ENCODE peak calls at places on chromosome 12, in nine cellular contexts. G is endothelial cell of umbilical vein, N is GM23248, I is fibroblast of lung, C is neural progenitor cell, H is PC-3, W is HCT116, D is A673, B is astrocyte. T is an unnamed sample. For H3K9me3, the result is how much of the 10 kb centered on the place peaks cover.

GRCh38 chr12:8655421-8655820 is 7.2 kb downstream of the MFAP5 start:
- DNase-seq in G (no peak), D (no peak), B (no peak), W (no peak), N (no peak), H (no peak), C (no peak), I (no peak), T (no peak)

GRCh38 chr12:131004166-131004565 is 50.5 kb downstream of the ADGRD1 start:
- DNase-seq in W (no peak), B (no peak), G (no peak), I (no peak), H (no peak), C (no peak), D (no peak), N (no peak), T (no peak)

GRCh38 chr12:56628671-56629458 is 1.3 kb downstream of the BAZ2A start:
- DNase-seq in I (peak), W (no peak), D (peak), N (peak), G (peak), C (peak), H (peak), B (peak), T (no peak)

GRCh38 chr12:107514887-107515445 is 170.6 kb upstream of the PWP1 start:
- DNase-seq in N (peak), D (no peak), H (peak), C (no peak), G (no peak), B (no peak), I (peak), W (no peak), T (peak)

GRCh38 chr12:68934392-68934791 is 1.4 kb upstream of the CPM start:
- DNase-seq in N (no peak), C (no peak), G (no peak), D (no peak), W (no peak), I (no peak), H (no peak), B (no peak), T (no peak)

GRCh38 chr12:3789838-3790237 is 36.9 kb upstream of the CRACR2A start:
- DNase-seq in I (no peak), W (no peak), H (no peak), B (no peak), G (no peak), N (no peak), D (no peak), C (no peak), T (no peak)

GRCh38 chr12:44835641-44836379 is 40.3 kb downstream of the NELL2 start:
- DNase-seq in G (no peak), W (no peak), D (peak), C (no peak), I (peak), N (peak), B (peak), H (no peak), T (no peak)

GRCh38 chr12:21987786-21988185 is 46.6 kb upstream of the ABCC9 start:
- DNase-seq in G (no peak), W (no peak), D (no peak), H (no peak), N (no peak), C (peak), I (no peak), B (no peak), T (no peak)

GRCh38 chr12:65936529-65936911 is 112.2 kb downstream of the HMGA2 start:
- DNase-seq in N (no peak), B (no peak), D (no peak), C (no peak), W (no peak), I (no peak), H (no peak), G (no peak), T (no peak)

GRCh38 chr12:113347-113746 is 46.8 kb downstream of the IQSEC3 start:
- DNase-seq in H (peak), B (no peak), I (no peak), N (no peak), D (no peak), G (no peak), C (no peak), W (peak), T (no peak)

GRCh38 chr12:121992059-121992879 is 29.4 kb upstream of the BCL7A start:
- DNase-seq in D (no peak), C (no peak), I (peak), N (peak), H (peak), G (peak), W (no peak), B (peak), T (peak)

GRCh38 chr12:70122804-70123203 is 120.4 kb upstream of the CNOT2 start:
- DNase-seq in W (no peak), N (no peak), G (no peak), C (no peak), H (no peak), D (no peak), B (no peak), I (no peak), T (no peak)

GRCh38 chr12:127334924-127335644 is 931.9 kb upstream of the TMEM132C start:
- DNase-seq in B (no peak), W (no peak), G (no peak), N (no peak), H (no peak), I (no peak), C (no peak), D (no peak), T (no peak)

GRCh38 chr12:75611041-75611440 is 99.6 kb upstream of the KRR1 start:
- DNase-seq in C (no peak), N (no peak), B (no peak), H (no peak), D (peak), G (no peak), W (no peak), I (no peak), T (no peak)

GRCh38 chr12:30278401-30278800 is 417.3 kb downstream of the IPO8 start:
- DNase-seq in W (no peak), G (no peak), H (no peak), I (no peak), N (no peak), D (no peak), C (no peak), B (no peak), T (no peak)

GRCh38 chr12:54578778-54579177 is 9.7 kb downstream of the PPP1R1A start:
- DNase-seq in N (no peak), C (no peak), W (no peak), G (no peak), B (no peak), I (no peak), H (no peak), D (no peak), T (no peak)

GRCh38 chr12:55687746-55688145 is 20.0 kb downstream of the ITGA7 start:
- DNase-seq in C (no peak), W (no peak), I (peak), N (no peak), G (no peak), B (no peak), D (no peak), H (no peak), T (no peak)

GRCh38 chr12:12376636-12377448 is 20.0 kb downstream of the BORCS5 start:
- DNase-seq in H (peak), D (peak), I (peak), W (peak), G (peak), B (peak), N (peak), C (peak), T (peak)

GRCh38 chr12:42846782-42847181 is 257.2 kb upstream of the PRICKLE1 start:
- DNase-seq in D (no peak), C (no peak), G (no peak), I (no peak), H (no peak), W (no peak), B (no peak), N (peak), T (no peak)

GRCh38 chr12:18422849-18423248 is 161.5 kb downstream of the PIK3C2G start:
- DNase-seq in D (no peak), N (peak), B (peak), G (no peak), C (no peak), W (no peak), H (no peak), I (peak), T (no peak)

GRCh38 chr12:104957388-104958008 is 592 bp downstream of the SLC41A2 start:
- DNase-seq in N (peak), I (no peak), B (no peak), H (peak), C (no peak), D (no peak), W (no peak), G (peak), T (peak)

GRCh38 chr12:116472193-116472592 is 87.0 kb upstream of the MAP1LC3B2 start:
- DNase-seq in I (no peak), G (no peak), N (no peak), B (no peak), W (no peak), C (no peak), D (no peak), H (no peak), T (no peak)

GRCh38 chr12:108234155-108234554 is 105.0 kb downstream of the CMKLR1 start:
- DNase-seq in D (peak), N (peak), G (peak), I (peak), C (no peak), W (no peak), H (no peak), B (no peak), T (no peak)

GRCh38 chr12:107580750-107581529 is 104.7 kb upstream of the PWP1 start:
- DNase-seq in I (peak), G (no peak), D (no peak), N (peak), B (no peak), W (no peak), H (no peak), C (peak), T (no peak)

GRCh38 chr12:124817076-124818000 is 46.3 kb downstream of the SCARB1 start:
- DNase-seq in D (no peak), G (no peak), W (no peak), B (no peak), H (no peak), N (no peak), I (no peak), C (no peak), T (no peak)

GRCh38 chr12:124744273-124744640 is 119.4 kb downstream of the SCARB1 start:
- DNase-seq in W (no peak), D (no peak), I (no peak), N (no peak), H (no peak), C (no peak), G (no peak), B (no peak), T (no peak)

GRCh38 chr12:109650808-109651207 is 62.8 kb upstream of the FAM222A start:
- DNase-seq in G (no peak), I (no peak), D (no peak), C (no peak), H (no peak), B (no peak), N (no peak), W (no peak), T (no peak)

GRCh38 chr12:98371419-98371818 is 144.0 kb upstream of the TMPO start:
- DNase-seq in H (no peak), I (peak), G (peak), N (no peak), D (peak), B (peak), C (no peak), W (no peak), T (no peak)

GRCh38 chr12:54300267-54300731 is 516 bp downstream of the NFE2 start:
- DNase-seq in H (no peak), B (no peak), C (no peak), W (no peak), G (no peak), D (no peak), I (no peak), N (no peak), T (no peak)

GRCh38 chr12:19575307-19576243 is 136.3 kb downstream of the AEBP2 start:
- DNase-seq in H (peak), G (peak), D (peak), W (peak), C (no peak), I (peak), N (peak), B (peak), T (peak)

GRCh38 chr12:57756406-57757341 is 1.8 kb downstream of the MARCHF9 start:
- DNase-seq in B (no peak), N (no peak), W (no peak), G (no peak), D (no peak), I (no peak), C (peak), H (no peak), T (no peak)

GRCh38 chr12:22333751-22334695 is 484 bp downstream of the ST8SIA1 start:
- DNase-seq in W (no peak), N (no peak), C (peak), I (no peak), H (no peak), B (no peak), D (no peak), G (no peak), T (no peak)

GRCh38 chr12:57621497-57622292 is 10.5 kb downstream of the ARHGEF25 start:
- DNase-seq in I (no peak), H (peak), N (peak), C (peak), D (peak), G (peak), W (peak), B (no peak), T (peak)

GRCh38 chr12:131242741-131243496 is 289.2 kb downstream of the ADGRD1 start:
- DNase-seq in C (peak), B (no peak), W (peak), N (peak), D (peak), I (no peak), G (no peak), H (peak), T (no peak)

GRCh38 chr12:97555547-97556200 is 93.1 kb downstream of the RMST start:
- DNase-seq in H (no peak), G (no peak), D (no peak), I (no peak), W (no peak), N (no peak), C (no peak), B (no peak), T (no peak)

GRCh38 chr12:15996254-15996653 is 85.1 kb downstream of the DERA start:
- DNase-seq in I (peak), B (peak), G (peak), D (peak), W (no peak), C (no peak), N (peak), H (peak), T (no peak)

GRCh38 chr12:121085842-121086353 is 46.8 kb upstream of the P2RX7 start:
- DNase-seq in N (no peak), H (no peak), D (no peak), I (no peak), W (no peak), B (no peak), C (no peak), G (no peak), T (no peak)

GRCh38 chr12:1749019-1749418 is 58.1 kb downstream of the ADIPOR2 start:
- DNase-seq in G (no peak), W (no peak), D (no peak), B (no peak), H (no peak), C (no peak), N (no peak), I (no peak), T (no peak)

GRCh38 chr12:1740161-1740948 is 49.5 kb downstream of the ADIPOR2 start:
- DNase-seq in H (peak), W (no peak), I (no peak), G (no peak), B (no peak), N (no peak), D (no peak), C (no peak), T (no peak)

GRCh38 chr12:1747609-1748008 is 56.7 kb downstream of the ADIPOR2 start:
- DNase-seq in G (no peak), D (no peak), H (no peak), N (peak), I (no peak), B (no peak), W (no peak), C (no peak), T (no peak)

GRCh38 chr12:1741154-1741949 is 50.5 kb downstream of the ADIPOR2 start:
- DNase-seq in W (no peak), G (no peak), H (no peak), B (peak), I (peak), D (no peak), N (peak), C (no peak), T (peak)

GRCh38 chr12:1744932-1745331 is 54.1 kb downstream of the ADIPOR2 start:
- DNase-seq in N (peak), I (peak), G (no peak), W (no peak), D (no peak), C (no peak), H (no peak), B (peak), T (no peak)
- H3K27ac ChIP-seq in N (no peak), I (no peak), G (no peak), W (no peak), D (no peak), C (no peak), H (no peak), B (no peak), T (no peak)

GRCh38 chr12:114678718-114679117 is 5.3 kb downstream of the TBX3 start:
- DNase-seq in B (no peak), H (peak), C (no peak), N (peak), I (no peak), W (no peak), G (no peak), D (no peak), T (no peak)

GRCh38 chr12:114680498-114681148 is 3.4 kb downstream of the TBX3 start:
- DNase-seq in H (peak), N (peak), C (no peak), G (no peak), D (no peak), W (no peak), B (no peak), I (no peak), T (no peak)

GRCh38 chr12:114681149-114681849 is 2.7 kb downstream of the TBX3 start:
- DNase-seq in B (peak), W (no peak), C (no peak), H (peak), N (peak), D (no peak), G (no peak), I (peak), T (no peak)

GRCh38 chr12:114679452-114679875 is 4.5 kb downstream of the TBX3 start:
- DNase-seq in C (peak), I (no peak), W (no peak), N (peak), B (no peak), D (no peak), G (no peak), H (peak), T (no peak)

DNA sequence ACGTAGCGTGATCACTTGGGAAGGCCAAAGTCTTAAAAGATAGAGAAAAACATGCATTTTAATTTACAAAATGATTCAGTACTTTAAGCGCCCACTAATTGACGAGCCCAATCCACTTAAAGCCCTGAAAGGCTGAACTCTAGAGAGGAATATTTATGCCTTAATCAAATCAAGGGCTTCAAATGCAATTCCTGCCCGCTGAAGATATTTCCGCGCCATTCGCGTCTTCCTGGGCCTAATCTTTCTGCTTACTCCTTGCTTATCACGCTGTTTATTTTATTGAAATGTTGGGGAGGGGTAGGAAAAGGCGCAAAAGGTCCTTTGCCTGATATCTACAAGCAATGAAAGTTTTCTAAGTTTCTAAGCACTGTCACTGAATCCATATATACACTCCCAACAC is 4.0 kb downstream of the TBX3 start:
- DNase-seq in B (no peak), N (peak), W (no peak), G (no peak), C (no peak), D (no peak), H (peak), I (no peak), T (no peak)
- TF ChIP-seq EZH2 in B (no peak), N (no peak), W (no peak), G (no peak), C (peak), D (no peak), H (no peak), I (no peak), T (no peak)

GRCh38 chr12:34300376-34301250 is 278.3 kb downstream of the ALG10 start:
- DNase-seq in H (no peak), G (no peak), N (no peak), C (no peak), I (no peak), W (no peak), B (no peak), D (no peak), T (no peak)
- H3K9me3 ChIP-seq in H (under half), G (under half), N (under half), C (under half), I (under half), W (under half), B (under half), D (under half), T (under half)

GRCh38 chr12:64577046-64577445 is 33.2 kb upstream of the RASSF3 start:
- DNase-seq in W (no peak), I (no peak), G (no peak), C (no peak), B (no peak), H (no peak), D (no peak), N (no peak), T (no peak)
- H3K27ac ChIP-seq in W (no peak), I (no peak), G (no peak), C (no peak), B (no peak), H (no peak), D (no peak), N (no peak), T (no peak)

DNA sequence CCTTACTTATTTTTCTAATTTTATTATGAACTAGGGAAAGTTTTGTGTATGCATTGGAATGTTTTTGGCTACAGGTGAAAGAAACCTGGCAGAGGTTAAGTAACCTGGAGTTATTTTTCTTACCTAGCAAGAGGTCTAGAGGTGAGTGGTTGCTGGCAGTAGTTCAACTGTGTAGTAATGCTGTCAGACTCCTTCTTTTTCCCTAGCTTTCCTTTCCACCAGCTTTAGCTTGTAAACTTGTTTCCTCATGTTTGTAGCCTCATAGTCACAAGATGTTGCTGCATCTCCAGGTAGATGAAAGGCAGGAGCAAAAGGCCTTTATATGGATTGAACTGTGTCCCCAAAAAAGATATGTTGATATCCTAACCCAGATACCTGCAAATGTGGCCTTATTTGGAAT is 105.1 kb upstream of the AMIGO2 start:
- DNase-seq in D (no peak), G (no peak), I (no peak), H (peak), C (no peak), N (no peak), B (no peak), W (no peak), T (peak)
- TF ChIP-seq EZH2 in D (no peak), G (no peak), I (no peak), H (no peak), C (no peak), N (no peak), B (no peak), W (no peak), T (no peak)

DNA sequence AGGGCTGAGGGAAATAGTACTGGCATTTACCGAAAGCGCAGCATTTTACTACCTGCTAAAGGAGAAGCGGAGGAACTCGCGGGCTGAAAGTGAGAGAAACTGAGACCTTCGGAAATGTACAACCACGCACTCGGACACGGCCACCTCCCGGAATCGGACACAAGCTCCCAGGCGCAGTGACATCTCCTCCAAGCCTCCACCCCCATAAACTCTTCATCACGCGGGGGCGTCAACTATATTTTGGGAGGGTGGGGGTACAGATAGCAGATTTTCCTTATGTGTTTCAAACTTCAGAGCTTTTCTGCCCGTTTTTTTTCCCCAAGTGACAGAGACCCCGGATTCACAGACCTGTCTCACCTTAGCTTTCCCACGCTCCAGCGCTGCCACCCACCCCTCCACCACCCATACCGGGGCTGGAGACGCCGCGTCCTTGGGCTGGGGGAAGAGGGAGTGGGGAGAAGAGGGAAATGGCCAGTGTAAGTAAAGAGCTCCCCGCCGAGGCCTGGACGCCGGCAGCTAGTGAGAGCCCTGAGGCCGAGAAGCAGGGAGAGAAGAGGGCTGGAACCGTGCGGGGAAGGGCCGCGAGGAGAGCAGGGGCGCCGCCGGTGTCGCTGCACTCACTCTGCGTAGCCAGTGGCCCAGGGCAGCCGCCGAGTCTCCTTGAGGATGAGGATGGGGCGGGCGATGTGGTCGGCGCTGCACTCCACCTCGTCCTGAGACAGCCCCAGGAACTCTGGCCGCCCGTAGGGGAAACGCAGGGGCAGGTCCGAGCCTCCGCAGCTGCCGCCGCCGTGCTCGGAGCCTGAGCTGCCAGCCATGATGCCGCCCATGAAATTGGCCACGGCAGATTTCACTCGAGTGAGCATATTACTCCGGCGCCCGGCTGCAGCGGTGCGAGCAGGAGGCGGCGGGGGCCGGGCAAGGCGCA is 815 bp downstream of the PPM1H start:
- DNase-seq in B (peak), G (peak), W (no peak), H (peak), D (peak), C (peak), I (peak), N (peak), T (peak)
- H3K9me3 ChIP-seq in B (under half), G (under half), W (under half), H (under half), D (under half), C (under half), I (under half), N (under half), T (under half)

T was measured in PC-9.